ENCODE peak calls at places on chromosomes 5 and 9, in four cellular contexts. One of them, this sample, is unnamed.

GRCh38 chr9:84002344-84002743 is 21.7 kb downstream of the RMI1 start:
- DNase-seq in CD8-positive, alpha-beta memory T cell: peak; percentile 17
- DNase-seq in caudate nucleus: no peak
- DNase-seq in pancreas: no peak
- DNase-seq in this sample: no peak

GRCh38 chr5:110899566-110900412 is 161.0 kb downstream of the SLC25A46 start:
- DNase-seq in pancreas: no peak
- DNase-seq in CD8-positive, alpha-beta memory T cell: no peak
- DNase-seq in caudate nucleus: no peak
- DNase-seq in this sample: no peak

GRCh38 chr5:38008198-38008597 is 168.4 kb upstream of the GDNF start:
- DNase-seq in caudate nucleus: no peak
- DNase-seq in CD8-positive, alpha-beta memory T cell: no peak
- DNase-seq in pancreas: no peak
- DNase-seq in this sample: no peak

GRCh38 chr5:169945831-169946261 is 34.4 kb downstream of the INSYN2B start:
- DNase-seq in CD8-positive, alpha-beta memory T cell: no peak
- DNase-seq in pancreas: no peak
- DNase-seq in caudate nucleus: no peak
- DNase-seq in this sample: peak; percentile 17

GRCh38 chr5:173969167-173970049 is 19.6 kb upstream of the C5orf47 start:
- DNase-seq in pancreas: no peak
- DNase-seq in caudate nucleus: no peak
- DNase-seq in CD8-positive, alpha-beta memory T cell: no peak
- DNase-seq in this sample: no peak

GRCh38 chr9:97567182-97567893 is 65.8 kb downstream of the TSTD2 start:
- DNase-seq in pancreas: no peak
- DNase-seq in CD8-positive, alpha-beta memory T cell: no peak
- DNase-seq in caudate nucleus: no peak
- DNase-seq in this sample: no peak

GRCh38 chr9:27085456-27085855 is 23.6 kb upstream of the TEK start:
- DNase-seq in caudate nucleus: no peak
- DNase-seq in pancreas: no peak
- DNase-seq in CD8-positive, alpha-beta memory T cell: no peak
- DNase-seq in this sample: no peak

GRCh38 chr5:180401236-180401907 is 48.2 kb upstream of the GFPT2 start:
- DNase-seq in caudate nucleus: no peak
- DNase-seq in pancreas: no peak
- DNase-seq in CD8-positive, alpha-beta memory T cell: no peak
- DNase-seq in this sample: no peak

GRCh38 chr9:136793063-136793946 is 2.2 kb downstream of the TMEM141 start:
- DNase-seq in pancreas: peak; percentile 74
- DNase-seq in CD8-positive, alpha-beta memory T cell: no peak
- DNase-seq in caudate nucleus: no peak
- DNase-seq in this sample: no peak

GRCh38 chr5:27845248-27845647 is 806.9 kb upstream of the CDH9 start:
- DNase-seq in caudate nucleus: no peak
- DNase-seq in pancreas: no peak
- DNase-seq in CD8-positive, alpha-beta memory T cell: no peak
- DNase-seq in this sample: no peak

GRCh38 chr5:151660616-151661015 is 26.1 kb downstream of the SPARC start:
- DNase-seq in CD8-positive, alpha-beta memory T cell: no peak
- DNase-seq in caudate nucleus: no peak
- DNase-seq in pancreas: no peak
- DNase-seq in this sample: no peak

GRCh38 chr9:114033397-114034103 is 44.5 kb downstream of the AMBP start:
- DNase-seq in CD8-positive, alpha-beta memory T cell: no peak
- DNase-seq in pancreas: no peak
- DNase-seq in caudate nucleus: no peak
- DNase-seq in this sample: peak; percentile 24

GRCh38 chr5:72106922-72107873 is at the start of gene MAP1B:
- DNase-seq in CD8-positive, alpha-beta memory T cell: no peak
- DNase-seq in caudate nucleus: peak; percentile 69
- DNase-seq in pancreas: peak; percentile 64
- DNase-seq in this sample: peak; percentile 77

GRCh38 chr5:41686191-41686590 is 175.8 kb upstream of the PLCXD3 start:
- DNase-seq in caudate nucleus: no peak
- DNase-seq in CD8-positive, alpha-beta memory T cell: no peak
- DNase-seq in pancreas: no peak
- DNase-seq in this sample: no peak

GRCh38 chr9:83972286-83972685 is 7.7 kb downstream of the HNRNPK start:
- DNase-seq in pancreas: no peak
- DNase-seq in CD8-positive, alpha-beta memory T cell: no peak
- DNase-seq in caudate nucleus: no peak
- DNase-seq in this sample: no peak

GRCh38 chr9:92438900-92439526 is 14.7 kb upstream of the OMD start:
- DNase-seq in caudate nucleus: no peak
- DNase-seq in pancreas: no peak
- DNase-seq in CD8-positive, alpha-beta memory T cell: no peak
- DNase-seq in this sample: no peak

GRCh38 chr9:14768561-14769234 is 46.2 kb upstream of the CER1 start:
- DNase-seq in pancreas: no peak
- DNase-seq in caudate nucleus: no peak
- DNase-seq in CD8-positive, alpha-beta memory T cell: peak; percentile 3
- DNase-seq in this sample: no peak

GRCh38 chr9:112422417-112423148 is 42.7 kb downstream of the HSDL2 start:
- DNase-seq in pancreas: no peak
- DNase-seq in CD8-positive, alpha-beta memory T cell: no peak
- DNase-seq in caudate nucleus: no peak
- DNase-seq in this sample: no peak

GRCh38 chr5:65821966-65822365 is 100.0 kb downstream of the NLN start:
- DNase-seq in CD8-positive, alpha-beta memory T cell: no peak
- DNase-seq in pancreas: no peak
- DNase-seq in caudate nucleus: no peak
- DNase-seq in this sample: no peak

GRCh38 chr9:15927131-15927530 is 374.3 kb downstream of the CCDC171 start:
- DNase-seq in caudate nucleus: no peak
- DNase-seq in CD8-positive, alpha-beta memory T cell: no peak
- DNase-seq in pancreas: no peak
- DNase-seq in this sample: no peak

GRCh38 chr5:130712324-130712723 is 452.7 kb downstream of the HINT1 start:
- DNase-seq in pancreas: no peak
- DNase-seq in caudate nucleus: no peak
- DNase-seq in CD8-positive, alpha-beta memory T cell: no peak
- DNase-seq in this sample: no peak

GRCh38 chr5:1510151-1510561 is 13.6 kb downstream of the LPCAT1 start:
- DNase-seq in pancreas: peak; percentile 23
- DNase-seq in CD8-positive, alpha-beta memory T cell: no peak
- DNase-seq in caudate nucleus: peak; percentile 55
- DNase-seq in this sample: peak; percentile 75

GRCh38 chr5:76709762-76710161 is 6.2 kb upstream of the F2R start:
- DNase-seq in caudate nucleus: no peak
- DNase-seq in pancreas: no peak
- DNase-seq in CD8-positive, alpha-beta memory T cell: no peak
- DNase-seq in this sample: no peak

GRCh38 chr5:36724429-36725332 is 118.3 kb downstream of the SLC1A3 start:
- DNase-seq in caudate nucleus: no peak
- DNase-seq in CD8-positive, alpha-beta memory T cell: peak; percentile 33
- DNase-seq in pancreas: no peak
- DNase-seq in this sample: no peak

GRCh38 chr5:159258361-159258760 is 4.7 kb upstream of the UBLCP1 start:
- DNase-seq in caudate nucleus: no peak
- DNase-seq in pancreas: no peak
- DNase-seq in CD8-positive, alpha-beta memory T cell: no peak
- DNase-seq in this sample: no peak

GRCh38 chr9:33740075-33740474 is 55.3 kb upstream of the PRSS3 start:
- DNase-seq in pancreas: no peak
- DNase-seq in CD8-positive, alpha-beta memory T cell: no peak
- DNase-seq in caudate nucleus: no peak
- DNase-seq in this sample: no peak

GRCh38 chr5:96083361-96083881 is 121.8 kb upstream of the ELL2 start:
- DNase-seq in pancreas: no peak
- DNase-seq in CD8-positive, alpha-beta memory T cell: no peak
- DNase-seq in caudate nucleus: no peak
- DNase-seq in this sample: no peak

GRCh38 chr9:115158666-115159481 is 40.9 kb upstream of the TNC start:
- DNase-seq in pancreas: no peak
- DNase-seq in CD8-positive, alpha-beta memory T cell: no peak
- DNase-seq in caudate nucleus: no peak
- DNase-seq in this sample: no peak

GRCh38 chr5:1973391-1974013 is 90.8 kb upstream of the IRX4 start:
- DNase-seq in CD8-positive, alpha-beta memory T cell: no peak
- DNase-seq in caudate nucleus: no peak
- DNase-seq in pancreas: no peak
- DNase-seq in this sample: no peak

GRCh38 chr5:35908266-35908665 is 30.2 kb downstream of the CAPSL start:
- DNase-seq in CD8-positive, alpha-beta memory T cell: no peak
- DNase-seq in caudate nucleus: no peak
- DNase-seq in pancreas: no peak
- DNase-seq in this sample: no peak

GRCh38 chr5:33501899-33502298 is 61.1 kb downstream of the TARS1 start:
- DNase-seq in CD8-positive, alpha-beta memory T cell: no peak
- DNase-seq in caudate nucleus: no peak
- DNase-seq in pancreas: no peak
- DNase-seq in this sample: no peak

DNA sequence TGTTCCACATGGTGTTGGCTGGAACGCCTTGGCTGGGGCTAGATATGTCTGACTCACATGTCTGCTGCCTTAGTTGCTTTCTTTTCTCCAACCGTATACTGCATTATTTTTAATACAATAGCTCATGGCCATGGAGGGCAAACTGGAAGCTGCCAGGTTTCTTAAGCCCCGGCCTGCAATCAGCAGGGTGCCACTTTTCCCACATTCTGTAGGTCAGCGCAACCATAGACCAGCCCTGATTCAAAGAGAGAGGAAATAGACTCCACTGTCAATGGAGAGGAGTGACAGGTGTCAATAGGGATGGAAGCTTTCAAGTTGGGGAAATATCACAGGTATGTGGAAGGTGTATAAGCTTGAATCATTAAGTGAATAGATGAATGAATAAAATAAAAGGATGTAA is 60.5 kb downstream of the TARS1 start:
- DNase-seq in caudate nucleus: no peak
- DNase-seq in CD8-positive, alpha-beta memory T cell: no peak
- DNase-seq in pancreas: no peak
- DNase-seq in this sample: no peak
- H3K27ac ChIP-seq in caudate nucleus: no peak overlapping the region
- H3K27ac ChIP-seq in CD8-positive, alpha-beta memory T cell: no peak overlapping the region
- H3K27ac ChIP-seq in pancreas: no peak overlapping the region
- H3K27ac ChIP-seq in this sample: no peak overlapping the region

GRCh38 chr9:132040808-132041207 is 38.9 kb downstream of the MED27 start:
- DNase-seq in CD8-positive, alpha-beta memory T cell: no peak
- DNase-seq in pancreas: no peak
- DNase-seq in caudate nucleus: no peak
- DNase-seq in this sample: no peak

GRCh38 chr9:132039284-132039683 is 40.4 kb downstream of the MED27 start:
- DNase-seq in pancreas: no peak
- DNase-seq in CD8-positive, alpha-beta memory T cell: no peak
- DNase-seq in caudate nucleus: no peak
- DNase-seq in this sample: no peak

GRCh38 chr9:132035679-132036078 is 44.0 kb downstream of the MED27 start:
- DNase-seq in CD8-positive, alpha-beta memory T cell: no peak
- DNase-seq in caudate nucleus: no peak
- DNase-seq in pancreas: no peak
- DNase-seq in this sample: no peak

GRCh38 chr9:132036521-132036920 is 43.1 kb downstream of the MED27 start:
- DNase-seq in caudate nucleus: no peak
- DNase-seq in pancreas: no peak
- DNase-seq in CD8-positive, alpha-beta memory T cell: no peak
- DNase-seq in this sample: no peak

DNA sequence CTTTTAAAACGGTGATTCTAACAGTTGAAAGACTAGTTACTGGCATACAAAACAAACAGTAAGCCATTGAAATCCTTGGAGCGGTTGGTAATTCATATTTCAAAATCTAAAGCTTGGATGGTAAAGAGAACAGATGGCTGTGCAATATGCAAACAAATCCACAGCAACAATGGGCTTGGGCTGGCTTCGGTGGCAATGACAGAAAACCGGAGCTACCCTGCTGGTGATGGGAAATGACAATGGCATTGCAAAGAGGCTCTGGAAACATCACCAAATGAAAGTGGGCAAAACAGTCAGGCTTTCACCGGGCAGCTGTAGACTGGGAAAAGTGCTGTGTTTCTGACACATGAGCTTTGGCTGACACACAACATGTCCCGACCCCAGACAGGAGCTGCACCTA is 42.2 kb downstream of the MED27 start:
- DNase-seq in CD8-positive, alpha-beta memory T cell: no peak
- DNase-seq in caudate nucleus: no peak
- DNase-seq in pancreas: no peak
- DNase-seq in this sample: no peak
- H3K27ac ChIP-seq in CD8-positive, alpha-beta memory T cell: no peak overlapping the region
- H3K27ac ChIP-seq in caudate nucleus: no peak overlapping the region
- H3K27ac ChIP-seq in pancreas: no peak overlapping the region
- H3K27ac ChIP-seq in this sample: no peak overlapping the region

GRCh38 chr5:157115012-157115411 is 6.2 kb upstream of the HAVCR2 start:
- DNase-seq in pancreas: no peak
- DNase-seq in caudate nucleus: no peak
- DNase-seq in CD8-positive, alpha-beta memory T cell: no peak
- DNase-seq in this sample: no peak
- H3K27ac ChIP-seq in pancreas: no peak overlapping the region
- H3K27ac ChIP-seq in caudate nucleus: no peak overlapping the region
- H3K27ac ChIP-seq in CD8-positive, alpha-beta memory T cell: no peak overlapping the region
- H3K27ac ChIP-seq in this sample: no peak overlapping the region

GRCh38 chr9:74534847-74535246 is 37.7 kb downstream of the RORB start:
- DNase-seq in CD8-positive, alpha-beta memory T cell: no peak
- DNase-seq in pancreas: no peak
- DNase-seq in caudate nucleus: no peak
- DNase-seq in this sample: no peak
- H3K27ac ChIP-seq in CD8-positive, alpha-beta memory T cell: no peak overlapping the region
- H3K27ac ChIP-seq in pancreas: no peak overlapping the region
- H3K27ac ChIP-seq in caudate nucleus: no peak overlapping the region
- H3K27ac ChIP-seq in this sample: no peak overlapping the region

DNA sequence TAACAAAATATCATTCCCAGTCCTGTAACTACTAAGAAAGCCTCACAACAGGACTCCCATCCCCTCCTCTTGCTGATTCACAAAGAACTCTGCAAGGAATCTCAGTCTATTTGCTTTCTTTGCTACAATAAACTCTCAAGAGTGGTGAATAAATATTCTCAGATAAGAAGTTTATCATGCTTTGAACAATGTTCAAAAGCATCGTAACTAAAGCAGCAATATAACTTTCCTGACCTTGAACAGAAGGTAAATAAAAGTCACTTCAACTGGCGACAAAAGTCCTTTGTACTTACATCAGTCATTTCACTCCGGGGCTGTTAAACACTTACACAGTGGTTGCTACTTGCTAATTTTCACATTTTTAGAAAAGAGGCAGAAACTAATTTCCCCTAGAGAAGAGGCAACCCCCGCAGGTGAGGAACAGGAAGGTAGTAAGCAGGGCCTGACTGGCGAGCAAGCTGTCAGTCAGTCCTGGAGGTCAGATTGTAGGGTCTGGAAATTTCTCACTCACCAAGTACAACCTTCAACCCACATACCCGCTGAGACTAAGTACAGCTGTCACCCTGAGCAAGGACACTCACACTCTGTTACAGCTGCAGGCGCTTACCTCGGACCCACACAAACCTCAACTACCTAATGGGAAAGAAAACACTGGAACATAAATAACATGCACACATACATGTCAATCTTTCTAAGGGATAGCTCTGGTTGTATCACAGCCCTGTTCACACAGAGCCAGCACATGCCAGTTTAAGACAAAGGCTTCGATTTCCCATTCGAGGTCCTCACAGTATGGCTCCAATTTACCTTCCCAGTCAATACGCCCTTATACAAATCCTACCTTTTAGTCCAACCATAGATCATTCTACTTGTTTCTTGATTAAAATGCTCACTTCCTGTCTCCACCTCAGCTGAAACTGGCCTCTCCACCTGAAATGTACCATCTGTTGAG is 104.6 kb upstream of the RETREG1 start:
- DNase-seq in caudate nucleus: no peak
- DNase-seq in pancreas: no peak
- DNase-seq in CD8-positive, alpha-beta memory T cell: no peak
- DNase-seq in this sample: no peak
- H3K27ac ChIP-seq in caudate nucleus: no peak overlapping the region
- H3K27ac ChIP-seq in pancreas: peak overlapping the region; percentile 83
- H3K27ac ChIP-seq in CD8-positive, alpha-beta memory T cell: no peak overlapping the region
- H3K27ac ChIP-seq in this sample: no peak overlapping the region